ENCODE peak calls at places on chromosomes 4 and X, in six cellular contexts. H, P, J, L, D and Z are unnamed samples. For H3K27me3 and H3K36me3, the result is how much of the 10 kb centered on the place peaks cover.

GRCh38 chr4:144894525-144894924 is 203.5 kb downstream of the ANAPC10 start:
- DNase-seq in H (no peak), P (no peak), J (peak), L (no peak), D (no peak), Z (no peak)

GRCh38 chrX:29090811-29091210 is 503.6 kb downstream of the IL1RAPL1 start:
- DNase-seq in H (no peak), P (no peak), J (no peak), L (no peak), D (no peak), Z (no peak)

GRCh38 chr4:17276821-17277220 is 235.1 kb downstream of the QDPR start:
- DNase-seq in H (no peak), P (peak), J (peak), L (no peak), D (no peak), Z (no peak)

GRCh38 chrX:40072246-40072645 is 25.5 kb downstream of the BCOR start:
- DNase-seq in H (no peak), P (no peak), J (no peak), L (no peak), D (no peak), Z (no peak)

GRCh38 chr4:26325191-26325590 is 4.4 kb downstream of the RBPJ start:
- DNase-seq in H (peak), P (no peak), J (no peak), L (peak), D (peak), Z (no peak)

GRCh38 chr4:53734584-53735363 is 143.5 kb upstream of the LNX1 start:
- DNase-seq in H (no peak), P (no peak), J (no peak), L (no peak), D (no peak), Z (no peak)

GRCh38 chr4:184588893-184589292 is 60.4 kb downstream of the CASP3 start:
- DNase-seq in H (no peak), P (no peak), J (no peak), L (no peak), D (no peak), Z (no peak)

GRCh38 chrX:83508006-83508405 is at the start of gene POU3F4:
- DNase-seq in H (no peak), P (no peak), J (no peak), L (no peak), D (no peak), Z (no peak)

GRCh38 chrX:4225086-4225485 is 511.6 kb upstream of the PRKX start:
- DNase-seq in H (no peak), P (no peak), J (no peak), L (no peak), D (no peak), Z (no peak)

GRCh38 chr4:123651127-123651526 is 254.5 kb downstream of the SPRY1 start:
- DNase-seq in H (no peak), P (no peak), J (no peak), L (no peak), D (no peak), Z (no peak)

GRCh38 chr4:48197643-48198237 is 63.7 kb upstream of the TXK start:
- DNase-seq in H (no peak), P (no peak), J (no peak), L (no peak), D (no peak), Z (no peak)

GRCh38 chr4:44861756-44862155 is 135.4 kb upstream of the GNPDA2 start:
- DNase-seq in H (no peak), P (no peak), J (no peak), L (no peak), D (no peak), Z (no peak)

GRCh38 chr4:53929955-53930798 is 134.2 kb downstream of the CHIC2 start:
- DNase-seq in H (peak), P (peak), J (peak), L (peak), D (peak), Z (peak)

GRCh38 chrX:54640721-54641120 is 110.7 kb downstream of the GNL3L start:
- DNase-seq in H (no peak), P (no peak), J (no peak), L (no peak), D (no peak), Z (no peak)

GRCh38 chr4:177005801-177006230 is 213.1 kb upstream of the VEGFC start:
- DNase-seq in H (no peak), P (no peak), J (no peak), L (no peak), D (no peak), Z (no peak)

GRCh38 chr4:128358231-128358902 is 70.8 kb upstream of the PGRMC2 start:
- DNase-seq in H (no peak), P (peak), J (no peak), L (no peak), D (no peak), Z (no peak)

GRCh38 chrX:148448686-148449085 is 51.7 kb upstream of the AFF2 start:
- DNase-seq in H (no peak), P (no peak), J (no peak), L (no peak), D (no peak), Z (no peak)

GRCh38 chrX:148441387-148441786 is 59.0 kb upstream of the AFF2 start:
- DNase-seq in H (no peak), P (no peak), J (no peak), L (no peak), D (no peak), Z (no peak)

GRCh38 chrX:148443216-148443615 is 57.2 kb upstream of the AFF2 start:
- DNase-seq in H (no peak), P (no peak), J (no peak), L (no peak), D (no peak), Z (no peak)
- H3K27me3 ChIP-seq in H (under half), P (under half), J (under half), L (under half), D (under half), Z (under half)

GRCh38 chrX:136156560-136157117 is 9.3 kb downstream of the FHL1 start:
- DNase-seq in H (no peak), P (no peak), J (no peak), L (no peak), D (no peak), Z (no peak)
- H3K4me3 ChIP-seq in H (no peak), P (no peak), J (no peak), L (no peak), D (no peak), Z (no peak)

GRCh38 chrX:358651-359143 is 28.0 kb downstream of the PPP2R3B start:
- DNase-seq in H (no peak), P (no peak), J (peak), L (no peak), D (no peak), Z (no peak)
- H3K36me3 ChIP-seq in H (under half), P (under half), J (under half), L (under half), D (under half), Z (under half)

GRCh38 chr4:56653461-56654237 is 27.4 kb downstream of the HOPX start:
- DNase-seq in H (no peak), P (no peak), J (no peak), L (peak), D (no peak), Z (no peak)
- H3K27me3 ChIP-seq in H (half or more), P (under half), J (under half), L (under half), D (under half), Z (under half)

GRCh38 chrX:153765138-153766079 is 1.4 kb downstream of the PLXNB3 start:
- DNase-seq in H (peak), P (peak), J (no peak), L (no peak), D (no peak), Z (no peak)

GRCh38 chrX:153763298-153763932 is 634 bp upstream of the PLXNB3 start:
- DNase-seq in H (no peak), P (peak), J (peak), L (no peak), D (no peak), Z (no peak)

GRCh38 chrX:153766098-153766817 is 2.2 kb downstream of the PLXNB3 start:
- DNase-seq in H (peak), P (peak), J (no peak), L (peak), D (no peak), Z (no peak)

GRCh38 chrX:153763989-153764755 is at the start of gene PLXNB3:
- DNase-seq in H (peak), P (peak), J (peak), L (peak), D (peak), Z (peak)

DNA sequence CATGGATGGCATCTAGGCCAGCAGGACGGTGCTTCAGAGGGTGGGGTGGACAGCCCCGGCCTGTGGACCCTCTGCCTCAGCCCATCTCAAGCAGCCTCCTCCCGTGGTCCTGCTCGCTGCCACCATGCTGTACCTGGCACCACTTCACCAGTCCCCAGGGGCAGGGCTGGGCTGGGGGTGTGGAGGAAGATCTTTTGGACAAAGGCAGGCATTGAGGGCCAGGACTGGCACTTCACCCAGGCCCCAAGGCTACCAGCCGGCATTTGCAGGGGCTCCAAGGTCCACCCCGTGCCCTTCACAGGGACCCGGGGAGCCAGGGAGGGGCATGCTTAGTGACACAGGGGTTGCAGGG is 713 bp downstream of the PLXNB3 start:
- DNase-seq in H (peak), P (no peak), J (no peak), L (no peak), D (no peak), Z (no peak)
- H3K4me3 ChIP-seq in H (peak), P (no peak), J (peak), L (no peak), D (no peak), Z (no peak)

DNA sequence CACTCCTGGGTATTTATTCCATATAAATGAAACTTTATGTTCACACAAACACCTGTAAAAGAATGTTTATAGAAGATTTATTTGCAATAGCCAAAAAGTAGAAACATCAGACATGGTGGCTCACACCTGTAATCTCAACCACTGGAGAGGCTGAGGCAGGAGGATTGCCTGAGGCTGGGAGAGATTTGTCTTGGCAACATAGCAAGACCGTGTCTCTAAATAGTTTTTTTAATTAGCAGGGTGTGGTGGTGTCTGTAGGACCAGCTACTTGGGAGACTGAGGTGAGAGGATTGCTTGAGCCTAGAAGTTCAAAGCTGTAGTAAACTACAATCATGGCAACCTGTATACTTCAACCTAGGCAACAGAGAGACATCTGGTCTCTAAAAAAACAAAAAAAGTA is 27.7 kb upstream of the NFKB1 start:
- DNase-seq in H (no peak), P (no peak), J (no peak), L (no peak), D (no peak), Z (no peak)
- H3K36me3 ChIP-seq in H (under half), P (under half), J (under half), L (under half), D (under half), Z (under half)

GRCh38 chrX:98067611-98068010 is 1183.9 kb downstream of the RPA4 start:
- DNase-seq in H (no peak), P (no peak), J (no peak), L (no peak), D (no peak), Z (no peak)
- H3K27me3 ChIP-seq in H (under half), P (under half), J (under half), L (under half), D (under half), Z (under half)

GRCh38 chr4:83369825-83370639 is 35.4 kb upstream of the HPSE start:
- DNase-seq in H (no peak), P (no peak), J (no peak), L (no peak), D (no peak), Z (no peak)

GRCh38 chr4:83370640-83370906 is 35.9 kb upstream of the HPSE start:
- DNase-seq in H (no peak), P (no peak), J (no peak), L (no peak), D (no peak), Z (no peak)

GRCh38 chr4:83371235-83371634 is 36.6 kb upstream of the HPSE start:
- DNase-seq in H (no peak), P (no peak), J (no peak), L (no peak), D (no peak), Z (no peak)

DNA sequence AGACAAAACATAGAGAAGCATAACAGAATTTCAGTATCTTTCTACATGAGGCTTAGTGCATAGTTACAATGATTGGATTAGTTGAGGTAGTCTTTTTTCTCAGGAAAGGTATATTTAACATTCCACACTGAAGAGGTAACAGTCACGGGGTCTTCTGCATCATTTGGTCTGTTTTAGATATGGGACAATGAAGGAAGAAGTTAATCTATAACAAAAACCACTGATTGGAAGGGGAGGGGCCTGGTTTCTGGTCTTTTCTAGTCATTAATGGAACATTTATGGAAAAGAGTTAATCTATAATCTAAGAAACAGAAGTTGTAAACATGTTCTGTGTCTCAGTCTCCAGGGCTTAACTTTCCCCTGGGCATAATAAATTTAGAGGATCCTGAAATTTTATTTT is 37.3 kb upstream of the HPSE start:
- DNase-seq in H (no peak), P (no peak), J (no peak), L (no peak), D (no peak), Z (no peak)
- H3K4me3 ChIP-seq in H (no peak), P (no peak), J (no peak), L (no peak), D (no peak), Z (no peak)